ENCODE peak calls at places on chromosomes 16 and 17, in four cellular contexts. One of them, this sample, is unnamed.

GRCh38 chr16:68733570-68733969 is 3.5 kb upstream of the CDH1 start:
- DNase-seq in endodermal cell: no peak
- DNase-seq in iPS-NIHi11: no peak
- DNase-seq in fibroblast of pulmonary artery: no peak
- DNase-seq in this sample: no peak

GRCh38 chr17:31115168-31115567 is 20.4 kb downstream of the NF1 start:
- DNase-seq in endodermal cell: no peak
- DNase-seq in iPS-NIHi11: no peak
- DNase-seq in fibroblast of pulmonary artery: no peak
- DNase-seq in this sample: no peak

GRCh38 chr17:68328676-68329075 is 37.4 kb downstream of the ARSG start:
- DNase-seq in endodermal cell: no peak
- DNase-seq in iPS-NIHi11: no peak
- DNase-seq in fibroblast of pulmonary artery: no peak
- DNase-seq in this sample: no peak

GRCh38 chr17:1047177-1047885 is 50.4 kb downstream of the TIMM22 start:
- DNase-seq in endodermal cell: peak; percentile 59
- DNase-seq in iPS-NIHi11: no peak
- DNase-seq in fibroblast of pulmonary artery: peak; percentile 20
- DNase-seq in this sample: no peak

GRCh38 chr17:29643817-29644160 is 21.1 kb upstream of the CORO6 start:
- DNase-seq in endodermal cell: no peak
- DNase-seq in iPS-NIHi11: no peak
- DNase-seq in fibroblast of pulmonary artery: no peak
- DNase-seq in this sample: no peak

GRCh38 chr17:52159810-52160578 is 1.5 kb upstream of the CA10 start:
- DNase-seq in endodermal cell: no peak
- DNase-seq in iPS-NIHi11: no peak
- DNase-seq in fibroblast of pulmonary artery: no peak
- DNase-seq in this sample: no peak

GRCh38 chr17:33871720-33872535 is 383.2 kb upstream of the CCL2 start:
- DNase-seq in endodermal cell: peak; percentile 59
- DNase-seq in iPS-NIHi11: no peak
- DNase-seq in fibroblast of pulmonary artery: no peak
- DNase-seq in this sample: no peak

GRCh38 chr17:6328279-6328678 is 106.6 kb downstream of the AIPL1 start:
- DNase-seq in endodermal cell: no peak
- DNase-seq in iPS-NIHi11: peak; percentile 30
- DNase-seq in fibroblast of pulmonary artery: no peak
- DNase-seq in this sample: no peak

GRCh38 chr16:839643-840408 is 39.3 kb upstream of the GNG13 start:
- DNase-seq in endodermal cell: no peak
- DNase-seq in iPS-NIHi11: no peak
- DNase-seq in fibroblast of pulmonary artery: no peak
- DNase-seq in this sample: no peak

GRCh38 chr17:61459968-61460718 is 7.9 kb downstream of the TBX4 start:
- DNase-seq in endodermal cell: peak; percentile 40
- DNase-seq in iPS-NIHi11: no peak
- DNase-seq in fibroblast of pulmonary artery: no peak
- DNase-seq in this sample: no peak

GRCh38 chr17:76085731-76086366 is 6.9 kb downstream of the ZACN start:
- DNase-seq in endodermal cell: no peak
- DNase-seq in iPS-NIHi11: no peak
- DNase-seq in fibroblast of pulmonary artery: no peak
- DNase-seq in this sample: no peak

GRCh38 chr17:6508026-6508425 is 48.3 kb downstream of the PITPNM3 start:
- DNase-seq in endodermal cell: peak; percentile 49
- DNase-seq in iPS-NIHi11: no peak
- DNase-seq in fibroblast of pulmonary artery: no peak
- DNase-seq in this sample: no peak

GRCh38 chr17:164536-165235 is 16.8 kb downstream of the DOC2B start:
- DNase-seq in endodermal cell: peak; percentile 90
- DNase-seq in iPS-NIHi11: peak; percentile 78
- DNase-seq in fibroblast of pulmonary artery: peak; percentile 41
- DNase-seq in this sample: no peak

GRCh38 chr16:11306997-11307638 is 26.0 kb upstream of the PRM1 start:
- DNase-seq in endodermal cell: no peak
- DNase-seq in iPS-NIHi11: no peak
- DNase-seq in fibroblast of pulmonary artery: peak; percentile 27
- DNase-seq in this sample: no peak

GRCh38 chr17:9886141-9886930 is 18.7 kb downstream of the RCVRN start:
- DNase-seq in endodermal cell: no peak
- DNase-seq in iPS-NIHi11: no peak
- DNase-seq in fibroblast of pulmonary artery: no peak
- DNase-seq in this sample: no peak

GRCh38 chr16:77043076-77043475 is 147.9 kb upstream of the MON1B start:
- DNase-seq in endodermal cell: no peak
- DNase-seq in iPS-NIHi11: peak; percentile 7
- DNase-seq in fibroblast of pulmonary artery: peak; percentile 56
- DNase-seq in this sample: peak; percentile 12

GRCh38 chr17:32586666-32587065 is 99.9 kb downstream of the CDK5R1 start:
- DNase-seq in endodermal cell: no peak
- DNase-seq in iPS-NIHi11: no peak
- DNase-seq in fibroblast of pulmonary artery: no peak
- DNase-seq in this sample: no peak

GRCh38 chr17:47297661-47298400 is 25.9 kb upstream of the EFCAB13 start:
- DNase-seq in endodermal cell: no peak
- DNase-seq in iPS-NIHi11: no peak
- DNase-seq in fibroblast of pulmonary artery: peak; percentile 28
- DNase-seq in this sample: no peak

GRCh38 chr16:19138601-19139000 is 24.8 kb downstream of the ITPRIPL2 start:
- DNase-seq in endodermal cell: peak; percentile 68
- DNase-seq in iPS-NIHi11: peak; percentile 42
- DNase-seq in fibroblast of pulmonary artery: peak; percentile 82
- DNase-seq in this sample: peak; percentile 35

GRCh38 chr17:52148288-52148968 is 10.1 kb downstream of the CA10 start:
- DNase-seq in endodermal cell: no peak
- DNase-seq in iPS-NIHi11: no peak
- DNase-seq in fibroblast of pulmonary artery: no peak
- DNase-seq in this sample: no peak

GRCh38 chr17:12348476-12348875 is 317.2 kb upstream of the MYOCD start:
- DNase-seq in endodermal cell: no peak
- DNase-seq in iPS-NIHi11: no peak
- DNase-seq in fibroblast of pulmonary artery: peak; percentile 2
- DNase-seq in this sample: no peak

GRCh38 chr16:86375370-86375769 is 135.0 kb upstream of the FOXF1 start:
- DNase-seq in endodermal cell: no peak
- DNase-seq in iPS-NIHi11: no peak
- DNase-seq in fibroblast of pulmonary artery: peak; percentile 75
- DNase-seq in this sample: no peak

GRCh38 chr17:39011907-39012468 is 44.8 kb upstream of the FBXO47 start:
- DNase-seq in endodermal cell: peak; percentile 94
- DNase-seq in iPS-NIHi11: peak; percentile 58
- DNase-seq in fibroblast of pulmonary artery: no peak
- DNase-seq in this sample: no peak